ENCODE peak calls at places on chromosomes 4 and X, in eight cellular contexts. L is activated CD4-positive, alpha-beta T cell treated with anti-CD3 and anti-CD28 coated beads, Interleukin-2, amount 50 U/mL, for 48 hours; K is NCI-H2029 treated with DMSO at 0.1 percent for 48 hours; V is glutamatergic neuron; E is CD14-positive monocyte; J is NCI-H1105 treated with DMSO at 0.1 percent for 48 hours; Z is OCI-LY7; Y is GM04503. H is an unnamed sample.

GRCh38 chr4:113978561-113979156 is 788 bp downstream of the ARSJ start:
- DNase-seq in K (no peak), Y (no peak), L (no peak), E (no peak), Z (no peak), V (no peak), J (no peak), H (no peak)

GRCh38 chr4:109298279-109299010 is 4.0 kb downstream of the COL25A1 start:
- DNase-seq in Z (peak; percentile 13), E (no peak), J (peak; percentile 28), K (no peak), V (no peak), Y (no peak), L (no peak), H (no peak)

GRCh38 chrX:3712870-3713224 is 602 bp downstream of the PRKX start:
- DNase-seq in Z (no peak), V (no peak), K (no peak), Y (no peak), E (peak; percentile 39), L (no peak), J (no peak), H (no peak)

GRCh38 chr4:9943761-9944160 is 77.5 kb downstream of the SLC2A9 start:
- DNase-seq in E (no peak), K (no peak), V (no peak), L (no peak), Z (no peak), J (no peak), Y (no peak), H (no peak)

GRCh38 chr4:145731026-145731425 is 51.1 kb downstream of the C4orf51 start:
- DNase-seq in J (peak; percentile 74), K (peak; percentile 66), V (no peak), Z (no peak), E (no peak), L (no peak), Y (no peak), H (no peak)

GRCh38 chr4:41212221-41213203 is 1.8 kb downstream of the APBB2 start:
- DNase-seq in E (no peak), L (no peak), Y (peak; percentile 31), J (no peak), K (no peak), V (peak; percentile 25), Z (peak; percentile 83), H (peak; percentile 57)

GRCh38 chrX:105315301-105315700 is 94.8 kb upstream of the TEX13A start:
- DNase-seq in E (no peak), J (no peak), V (no peak), L (no peak), Z (no peak), Y (no peak), K (no peak), H (no peak)

GRCh38 chrX:101219116-101219839 is at the start of gene DRP2:
- DNase-seq in L (no peak), V (no peak), K (no peak), Y (no peak), J (no peak), E (no peak), Z (no peak), H (no peak)

GRCh38 chr4:169420291-169420690 is 149.5 kb upstream of the SH3RF1 start:
- DNase-seq in E (no peak), J (no peak), V (no peak), Z (no peak), Y (no peak), K (no peak), L (no peak), H (no peak)

GRCh38 chrX:56728321-56728720 is 722 bp upstream of the NBDY start:
- DNase-seq in V (no peak), J (peak; percentile 29), L (no peak), Z (peak; percentile 38), Y (no peak), K (no peak), E (no peak), H (no peak)

GRCh38 chr4:28755081-28755480 is 1894.4 kb downstream of the STIM2 start:
- DNase-seq in E (no peak), K (no peak), L (no peak), V (no peak), J (no peak), Z (no peak), Y (no peak), H (no peak)

GRCh38 chrX:29455702-29456101 is 759.7 kb upstream of the MAGEB2 start:
- DNase-seq in V (no peak), Y (no peak), J (no peak), K (no peak), L (no peak), E (no peak), Z (no peak), H (no peak)

GRCh38 chrX:124358796-124359386 is 12.5 kb downstream of the SH2D1A start:
- DNase-seq in V (no peak), J (no peak), Z (no peak), Y (no peak), L (no peak), E (no peak), K (no peak), H (no peak)

GRCh38 chr4:88320780-88321373 is 36.5 kb upstream of the PPM1K start:
- DNase-seq in Z (peak; percentile 89), E (peak; percentile 58), Y (no peak), V (no peak), K (no peak), J (no peak), L (no peak), H (no peak)

GRCh38 chrX:150575415-150575814 is 7.0 kb downstream of the MTM1 start:
- DNase-seq in K (no peak), Y (no peak), E (no peak), V (no peak), L (peak; percentile 69), Z (no peak), J (peak; percentile 65), H (no peak)

GRCh38 chr4:183455431-183456145 is 11.2 kb downstream of the CDKN2AIP start:
- DNase-seq in Y (no peak), J (no peak), E (no peak), L (no peak), K (no peak), V (no peak), Z (no peak), H (no peak)

GRCh38 chr4:48127882-48128394 is 6.1 kb downstream of the TXK start:
- DNase-seq in V (peak; percentile 50), E (no peak), L (peak; percentile 83), Y (peak; percentile 88), J (peak; percentile 14), K (peak; percentile 23), Z (peak; percentile 65), H (no peak)

GRCh38 chrX:13432776-13433605 is 113.1 kb upstream of the ATXN3L start:
- DNase-seq in Z (no peak), K (no peak), E (no peak), L (no peak), Y (peak; percentile 77), V (no peak), J (no peak), H (no peak)

GRCh38 chr4:1604706-1605205 is 79.4 kb downstream of the FAM53A start:
- DNase-seq in K (peak; percentile 6), Y (no peak), L (no peak), Z (peak; percentile 27), J (peak; percentile 39), V (peak; percentile 33), E (peak; percentile 23), H (peak; percentile 69)

GRCh38 chrX:150697641-150698040 is 4.4 kb downstream of the MTMR1 start:
- DNase-seq in K (no peak), Z (peak; percentile 24), J (no peak), V (no peak), Y (no peak), L (peak; percentile 37), E (no peak), H (no peak)

GRCh38 chr4:81378398-81378797 is 93.3 kb downstream of the RASGEF1B start:
- DNase-seq in Y (no peak), E (no peak), K (no peak), L (no peak), V (no peak), J (peak; percentile 6), Z (no peak), H (no peak)

GRCh38 chrX:258291-259040 is 22.7 kb upstream of the PLCXD1 start:
- DNase-seq in V (no peak), Y (no peak), L (no peak), E (no peak), Z (no peak), J (no peak), K (no peak), H (no peak)

GRCh38 chr4:9932771-9933170 is 88.5 kb downstream of the SLC2A9 start:
- DNase-seq in Z (no peak), Y (no peak), L (no peak), V (no peak), K (no peak), J (no peak), E (no peak), H (no peak)

H was measured in frontal cortex.